ENCODE peak calls at places on chromosome 10, in four cellular contexts. One of them, this sample, is unnamed.

GRCh38 chr10:32147730-32148129 is 91.5 kb upstream of the KIF5B start:
- DNase-seq in GM12878: no peak
- DNase-seq in K562: no peak
- DNase-seq in HepG2: no peak
- DNase-seq in this sample: no peak

GRCh38 chr10:118710487-118710886 is 44.3 kb downstream of the CACUL1 start:
- DNase-seq in GM12878: no peak
- DNase-seq in K562: no peak
- DNase-seq in HepG2: no peak
- DNase-seq in this sample: no peak

GRCh38 chr10:94268652-94269051 is 94.1 kb downstream of the NOC3L start:
- DNase-seq in GM12878: no peak
- DNase-seq in K562: no peak
- DNase-seq in HepG2: no peak
- DNase-seq in this sample: no peak

GRCh38 chr10:97701438-97702064 is 12.0 kb upstream of the MARVELD1 start:
- DNase-seq in GM12878: no peak
- DNase-seq in K562: peak
- DNase-seq in HepG2: peak
- DNase-seq in this sample: peak

GRCh38 chr10:103202319-103202718 is 9.2 kb upstream of the NT5C2 start:
- DNase-seq in GM12878: no peak
- DNase-seq in K562: no peak
- DNase-seq in HepG2: no peak
- DNase-seq in this sample: no peak

GRCh38 chr10:79413196-79413595 is 32.2 kb downstream of the ZCCHC24 start:
- DNase-seq in GM12878: no peak
- DNase-seq in K562: peak
- DNase-seq in HepG2: no peak
- DNase-seq in this sample: no peak

GRCh38 chr10:77631241-77631640 is 6.4 kb downstream of the KCNMA1 start:
- DNase-seq in GM12878: no peak
- DNase-seq in K562: no peak
- DNase-seq in HepG2: no peak
- DNase-seq in this sample: no peak

GRCh38 chr10:94991243-94991888 is 52.9 kb downstream of the CYP2C9 start:
- DNase-seq in GM12878: no peak
- DNase-seq in K562: no peak
- DNase-seq in HepG2: peak
- DNase-seq in this sample: no peak

GRCh38 chr10:62946278-62946677 is 130.1 kb upstream of the EGR2 start:
- DNase-seq in GM12878: no peak
- DNase-seq in K562: no peak
- DNase-seq in HepG2: no peak
- DNase-seq in this sample: no peak
- TF ChIP-seq FOXK2 in GM12878: no peak
- TF ChIP-seq FOXK2 in K562: no peak
- TF ChIP-seq FOXK2 in HepG2: no peak
- TF ChIP-seq FOXK2 in this sample: no peak

DNA sequence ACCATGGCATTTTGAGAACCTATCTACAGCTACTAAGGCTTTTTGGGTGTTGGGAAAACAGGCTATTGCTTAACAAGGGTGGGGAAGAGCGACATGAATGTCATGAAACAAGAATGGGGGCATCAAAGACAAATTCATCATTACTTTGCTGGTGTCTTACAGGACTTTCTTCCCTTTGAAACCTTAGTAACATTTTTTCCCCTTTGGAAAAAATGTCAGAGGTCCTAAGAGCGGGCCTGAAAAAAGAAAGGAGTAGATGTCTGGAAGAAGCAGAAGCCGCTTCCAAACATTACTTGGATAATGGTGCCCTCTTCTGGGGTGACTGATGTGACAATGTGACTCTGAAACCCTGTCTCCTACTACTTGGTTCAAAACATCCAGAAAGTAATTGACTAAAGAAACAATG is 3.8 kb upstream of the DDX50 start:
- DNase-seq in GM12878: no peak
- DNase-seq in K562: peak
- DNase-seq in HepG2: peak
- DNase-seq in this sample: peak
- TF ChIP-seq FOXK2 in GM12878: no peak
- TF ChIP-seq FOXK2 in K562: no peak
- TF ChIP-seq FOXK2 in HepG2: no peak
- TF ChIP-seq FOXK2 in this sample: no peak

DNA sequence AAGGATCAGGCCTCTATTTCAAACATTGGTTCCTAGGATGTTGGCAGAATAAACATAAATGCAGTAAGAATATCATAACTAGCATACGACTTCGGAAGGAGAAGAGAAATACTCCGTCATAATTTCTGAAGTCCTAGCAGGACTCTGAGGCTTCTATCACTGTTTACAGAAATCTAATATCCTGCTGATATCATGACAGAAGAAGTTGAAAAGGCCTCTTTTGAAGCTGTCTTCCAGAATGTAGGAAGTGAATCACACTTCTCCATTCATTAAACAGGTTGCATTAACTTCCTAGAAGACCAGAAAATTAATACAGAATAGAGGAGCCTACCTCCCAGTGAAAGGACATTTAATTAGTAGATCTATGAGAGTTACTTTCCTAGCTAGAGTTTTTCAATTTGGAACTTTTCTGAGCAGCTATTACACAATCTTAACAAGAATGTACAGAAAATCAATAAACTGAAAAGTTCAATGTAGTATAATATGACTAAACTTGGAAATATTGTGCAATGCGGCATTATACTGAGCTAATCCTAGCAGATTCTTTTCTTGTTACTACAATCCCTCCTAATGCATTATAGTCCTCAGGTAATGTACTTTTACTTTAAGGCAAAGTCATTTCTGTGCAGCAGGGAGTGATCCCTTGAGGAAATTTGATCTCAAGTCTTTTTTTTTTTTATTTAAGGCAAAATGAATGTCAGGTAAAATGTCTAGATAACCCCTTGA is 622.6 kb upstream of the CELF2 start:
- DNase-seq in GM12878: no peak
- DNase-seq in K562: no peak
- DNase-seq in HepG2: no peak
- DNase-seq in this sample: no peak
- TF ChIP-seq FOXK2 in GM12878: no peak
- TF ChIP-seq FOXK2 in K562: no peak
- TF ChIP-seq FOXK2 in HepG2: no peak
- TF ChIP-seq FOXK2 in this sample: no peak

GRCh38 chr10:75356484-75356883 is 45.1 kb downstream of the ZNF503 start:
- DNase-seq in GM12878: no peak
- DNase-seq in K562: no peak
- DNase-seq in HepG2: no peak
- DNase-seq in this sample: no peak

GRCh38 chr10:75355706-75356105 is 45.9 kb downstream of the ZNF503 start:
- DNase-seq in GM12878: no peak
- DNase-seq in K562: no peak
- DNase-seq in HepG2: no peak
- DNase-seq in this sample: no peak

GRCh38 chr10:75358121-75358520 is 43.4 kb downstream of the ZNF503 start:
- DNase-seq in GM12878: no peak
- DNase-seq in K562: no peak
- DNase-seq in HepG2: no peak
- DNase-seq in this sample: no peak

GRCh38 chr10:75358835-75359421 is 42.6 kb downstream of the ZNF503 start:
- DNase-seq in GM12878: no peak
- DNase-seq in K562: no peak
- DNase-seq in HepG2: no peak
- DNase-seq in this sample: peak

GRCh38 chr10:75357500-75357899 is 44.1 kb downstream of the ZNF503 start:
- DNase-seq in GM12878: no peak
- DNase-seq in K562: no peak
- DNase-seq in HepG2: no peak
- DNase-seq in this sample: no peak
- TF ChIP-seq FOXK2 in GM12878: no peak
- TF ChIP-seq FOXK2 in K562: no peak
- TF ChIP-seq FOXK2 in HepG2: no peak
- TF ChIP-seq FOXK2 in this sample: no peak